ENCODE peak calls at places on chromosomes 5 and 9, in four cellular contexts. N is HEK293T, S is HepG2, W is K562. T is an unnamed sample.

GRCh38 chr9:126309427-126310179 is 17.0 kb upstream of the MVB12B start:
- DNase-seq in N (no peak), S (no peak), W (no peak), T (no peak)

GRCh38 chr9:31745886-31746285 is 638.6 kb upstream of the ACO1 start:
- DNase-seq in N (no peak), S (no peak), W (no peak), T (no peak)

GRCh38 chr9:134676886-134677285 is 35.3 kb downstream of the COL5A1 start:
- DNase-seq in N (no peak), S (no peak), W (no peak), T (no peak)

GRCh38 chr5:91212336-91213092 is 170.6 kb downstream of the ARRDC3 start:
- DNase-seq in N (no peak), S (no peak), W (no peak), T (no peak)

GRCh38 chr5:166493627-166494026 is 1797.8 kb upstream of the WWC1 start:
- DNase-seq in N (no peak), S (no peak), W (no peak), T (no peak)

GRCh38 chr9:135046156-135047025 is 41.1 kb upstream of the OLFM1 start:
- DNase-seq in N (no peak), S (no peak), W (no peak), T (no peak)

GRCh38 chr5:4625206-4625896 is 514.8 kb upstream of the ADAMTS16 start:
- DNase-seq in N (no peak), S (no peak), W (no peak), T (no peak)

GRCh38 chr9:128554155-128554862 is 1.9 kb downstream of the SPTAN1 start:
- DNase-seq in N (peak), S (peak), W (peak), T (peak)

GRCh38 chr5:14327624-14328023 is 184.5 kb downstream of the TRIO start:
- DNase-seq in N (no peak), S (no peak), W (no peak), T (no peak)

GRCh38 chr5:132262882-132263547 is 5.5 kb downstream of the PDLIM4 start:
- DNase-seq in N (no peak), S (no peak), W (no peak), T (no peak)

GRCh38 chr9:22622823-22623222 is 176.2 kb downstream of the DMRTA1 start:
- DNase-seq in N (no peak), S (no peak), W (no peak), T (no peak)

GRCh38 chr5:122849746-122850145 is 4.3 kb downstream of the SNX24 start:
- DNase-seq in N (no peak), S (no peak), W (no peak), T (no peak)

GRCh38 chr9:99177576-99178365 is 44.0 kb downstream of the ALG2 start:
- DNase-seq in N (no peak), S (no peak), W (no peak), T (no peak)

GRCh38 chr5:147437161-147437596 is 72.7 kb downstream of the DPYSL3 start:
- DNase-seq in N (no peak), S (no peak), W (no peak), T (no peak)

GRCh38 chr5:72138943-72139467 is 31.7 kb downstream of the MAP1B start:
- DNase-seq in N (no peak), S (no peak), W (peak), T (no peak)

GRCh38 chr9:27426717-27427645 is 97.1 kb upstream of the IFNK start:
- DNase-seq in N (no peak), S (no peak), W (no peak), T (no peak)

GRCh38 chr9:15423328-15423985 is 781 bp downstream of the SNAPC3 start:
- DNase-seq in N (no peak), S (no peak), W (peak), T (no peak)

GRCh38 chr5:60404171-60404570 is 295.8 kb downstream of the DEPDC1B start:
- DNase-seq in N (no peak), S (peak), W (no peak), T (no peak)

GRCh38 chr5:2158109-2158508 is 275.4 kb upstream of the IRX4 start:
- DNase-seq in N (no peak), S (no peak), W (no peak), T (no peak)

GRCh38 chr5:10049825-10050455 is 199.7 kb downstream of the ATPSCKMT start:
- DNase-seq in N (no peak), S (no peak), W (no peak), T (no peak)

GRCh38 chr5:73938280-73938937 is 312.4 kb downstream of the ARHGEF28 start:
- DNase-seq in N (no peak), S (no peak), W (no peak), T (no peak)
- TF ChIP-seq ELF4 in N (no peak), S (no peak), W (no peak), T (no peak)

GRCh38 chr5:179232091-179232490 is 113.2 kb downstream of the ADAMTS2 start:
- DNase-seq in N (no peak), S (no peak), W (no peak), T (no peak)
- TF ChIP-seq ELF4 in N (no peak), S (no peak), W (no peak), T (no peak)

GRCh38 chr9:80175286-80175906 is 603.6 kb downstream of the TLE4 start:
- DNase-seq in N (no peak), S (peak), W (peak), T (no peak)
- TF ChIP-seq ELF4 in N (no peak), S (no peak), W (no peak), T (no peak)

DNA sequence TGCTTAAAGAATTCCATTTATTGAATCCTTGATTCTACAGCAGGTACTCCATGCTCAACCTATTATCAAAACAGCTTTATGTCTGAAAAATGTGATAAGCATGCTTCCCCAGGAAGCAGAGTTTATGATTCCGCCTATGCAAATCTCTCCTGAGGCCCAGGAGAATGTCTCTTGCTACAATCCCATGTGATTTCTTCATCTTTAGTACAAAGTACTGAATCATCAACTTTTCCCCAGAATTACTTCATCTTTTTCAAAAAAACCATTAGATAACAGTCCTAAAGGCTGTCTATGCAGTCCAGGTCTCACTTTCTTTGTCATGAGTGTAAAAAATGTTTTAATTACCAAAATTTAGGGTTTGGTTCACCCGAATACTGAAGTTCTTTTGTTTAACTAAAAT is 130.2 kb upstream of the ADAMTSL1 start:
- DNase-seq in N (no peak), S (no peak), W (no peak), T (no peak)
- TF ChIP-seq ELF4 in N (no peak), S (no peak), W (no peak), T (no peak)

DNA sequence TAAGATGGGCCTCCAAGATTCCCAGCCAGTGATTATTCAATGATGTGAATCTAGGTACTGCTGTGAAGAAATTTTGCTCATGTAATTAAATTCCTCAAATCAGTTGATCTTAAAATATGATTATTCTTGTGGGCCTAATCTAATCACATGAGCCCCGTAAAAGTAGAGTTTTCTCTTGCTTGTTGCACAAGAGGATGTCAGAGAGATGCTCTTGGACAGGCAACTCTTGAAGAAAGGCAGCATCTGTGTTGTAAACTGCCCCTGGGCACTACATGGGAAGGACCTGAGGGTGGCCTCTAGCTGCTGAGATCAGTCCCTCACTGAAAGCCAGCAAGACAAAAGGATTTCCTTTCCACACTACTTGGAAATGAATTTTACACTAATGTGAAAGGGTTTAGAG is 132.9 kb downstream of the TRPM3 start:
- DNase-seq in N (no peak), S (no peak), W (no peak), T (no peak)
- TF ChIP-seq ELF4 in N (no peak), S (no peak), W (no peak), T (no peak)

T was measured in WTC11.